ENCODE peak calls at places on chromosomes 4 and X, in eight cellular contexts. L is pancreas, Z is Peyer's patch, T is upper lobe of right lung, C is mammary epithelial cell, E is aorta, X is tibial artery, Y is adipocyte. U is an unnamed sample.
A peak's percentile ranks its signal among the peaks of the same experiment; 100 is the strongest.

GRCh38 chr4:8606476-8606875 is 13.9 kb downstream of the CPZ start:
- DNase-seq in L (no peak), Z (no peak), T (no peak), C (no peak), E (no peak), X (no peak), Y (no peak), U (no peak)

GRCh38 chrX:70527053-70527452 is 82.4 kb downstream of the DLG3 start:
- DNase-seq in L (no peak), Z (no peak), T (no peak), C (no peak), E (no peak), X (no peak), Y (no peak), U (no peak)

GRCh38 chrX:72107320-72107719 is 24.4 kb downstream of the RTL5 start:
- DNase-seq in L (no peak), Z (no peak), T (no peak), C (peak; percentile 67), E (no peak), X (no peak), Y (peak; percentile 55), U (peak; percentile 47)

GRCh38 chr4:87953776-87954175 is 21.7 kb upstream of the SPP1 start:
- DNase-seq in L (no peak), Z (no peak), T (no peak), C (no peak), E (no peak), X (no peak), Y (no peak), U (no peak)

GRCh38 chrX:132022115-132022862 is 813 bp upstream of the STK26 start:
- DNase-seq in L (no peak), Z (no peak), T (no peak), C (peak; percentile 26), E (no peak), X (no peak), Y (peak; percentile 25), U (no peak)

GRCh38 chr4:105620640-105621323 is 68.4 kb downstream of the ARHGEF38 start:
- DNase-seq in L (no peak), Z (no peak), T (no peak), C (peak; percentile 86), E (peak; percentile 46), X (no peak), Y (peak; percentile 7), U (no peak)

GRCh38 chr4:26052663-26053534 is 138.9 kb downstream of the SMIM20 start:
- DNase-seq in L (no peak), Z (no peak), T (no peak), C (no peak), E (no peak), X (peak; percentile 46), Y (no peak), U (no peak)

GRCh38 chr4:132071815-132072214 is 1077.3 kb upstream of the PCDH10 start:
- DNase-seq in L (no peak), Z (no peak), T (no peak), C (peak; percentile 36), E (no peak), X (no peak), Y (peak; percentile 22), U (no peak)

GRCh38 chrX:66633541-66633940 is 5.3 kb downstream of the EDA2R start:
- DNase-seq in L (no peak), Z (no peak), T (no peak), C (peak; percentile 60), E (no peak), X (no peak), Y (peak; percentile 64), U (no peak)

GRCh38 chr4:26873391-26874026 is 12.9 kb downstream of the STIM2 start:
- DNase-seq in L (no peak), Z (no peak), T (no peak), C (no peak), E (no peak), X (no peak), Y (no peak), U (no peak)

GRCh38 chrX:119757979-119758681 is at the start of gene SOWAHD:
- DNase-seq in L (peak; percentile 10), Z (peak; percentile 85), T (peak; percentile 74), C (peak; percentile 39), E (peak; percentile 69), X (peak; percentile 47), Y (peak; percentile 66), U (no peak)

GRCh38 chr4:142040043-142040442 is 403.7 kb downstream of the IL15 start:
- DNase-seq in L (no peak), Z (no peak), T (no peak), C (no peak), E (no peak), X (no peak), Y (no peak), U (no peak)

GRCh38 chrX:9171841-9172240 is 137.9 kb upstream of the FAM9B start:
- DNase-seq in L (no peak), Z (no peak), T (no peak), C (no peak), E (no peak), X (no peak), Y (no peak), U (no peak)

GRCh38 chrX:670596-670995 is 40.0 kb downstream of the SHOX start:
- DNase-seq in L (no peak), Z (no peak), T (no peak), C (no peak), E (no peak), X (no peak), Y (no peak), U (no peak)

GRCh38 chr4:92969650-92970370 is 666.0 kb downstream of the GRID2 start:
- DNase-seq in L (no peak), Z (no peak), T (no peak), C (peak; percentile 80), E (no peak), X (no peak), Y (peak; percentile 94), U (no peak)

GRCh38 chrX:21975827-21976226 is 35.3 kb downstream of the SMS start:
- DNase-seq in L (no peak), Z (no peak), T (no peak), C (peak; percentile 19), E (no peak), X (no peak), Y (peak; percentile 60), U (no peak)

GRCh38 chrX:139382529-139382928 is 148.0 kb upstream of the F9 start:
- DNase-seq in L (no peak), Z (no peak), T (no peak), C (no peak), E (no peak), X (no peak), Y (no peak), U (no peak)

GRCh38 chr4:41203841-41204240 is 10.5 kb downstream of the APBB2 start:
- DNase-seq in L (no peak), Z (no peak), T (no peak), C (no peak), E (no peak), X (no peak), Y (no peak), U (no peak)
- H3K4me1 ChIP-seq in L (no peaks in the 10 kb centered on the region), Z (no peaks in the 10 kb centered on the region), T (peaks cover 54% of the 10 kb centered on the region), C (peaks cover 30% of the 10 kb centered on the region), E (peaks cover 16% of the 10 kb centered on the region), X (peaks cover 35% of the 10 kb centered on the region), Y (peaks cover 75% of the 10 kb centered on the region), U (no peaks in the 10 kb centered on the region)

DNA sequence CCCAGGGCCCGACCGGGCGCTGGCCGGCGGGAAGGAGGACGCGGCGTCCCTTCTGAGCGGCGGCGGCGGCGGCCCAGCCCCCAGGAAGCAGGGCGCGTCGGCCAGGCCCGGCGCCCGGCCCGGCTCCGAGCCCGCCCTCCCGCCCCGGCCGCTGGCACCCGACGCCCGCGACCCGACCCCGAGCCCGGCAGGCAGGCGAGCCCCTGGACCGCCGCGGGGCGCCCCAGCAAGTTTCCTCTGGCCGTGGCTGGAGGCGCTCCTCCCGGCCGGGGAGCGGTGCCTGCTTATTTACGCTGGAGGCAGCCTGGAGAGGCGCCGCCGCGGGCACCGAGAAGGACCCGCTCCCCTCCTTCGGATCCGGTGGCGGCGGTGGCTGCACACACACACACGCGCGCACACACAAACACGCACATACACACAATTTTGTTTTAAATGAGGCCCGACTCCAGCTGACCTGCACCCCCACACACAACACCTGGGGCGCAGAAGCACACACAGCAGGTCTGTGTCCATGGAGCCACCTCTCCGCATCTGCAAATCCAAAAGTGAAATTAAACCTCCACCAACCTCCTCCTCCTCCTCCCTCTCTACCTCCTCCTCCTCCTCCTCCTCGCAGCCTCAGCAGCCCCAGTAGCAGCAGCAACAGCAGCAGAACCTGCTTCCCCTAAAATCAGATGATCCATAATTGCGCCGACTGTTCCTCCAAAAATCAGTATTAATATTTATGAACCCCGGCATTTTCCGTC is 662 bp downstream of the IRF2 start:
- DNase-seq in L (peak; percentile 37), Z (peak; percentile 75), T (peak; percentile 79), C (peak; percentile 54), E (peak; percentile 59), X (no peak), Y (peak; percentile 59), U (no peak)
- H3K4me1 ChIP-seq in L (peaks cover 27% of the 10 kb centered on the region), Z (no peaks in the 10 kb centered on the region), T (peaks cover 62% of the 10 kb centered on the region), C (peaks cover 13% of the 10 kb centered on the region), E (no peaks in the 10 kb centered on the region), X (peaks cover 26% of the 10 kb centered on the region), Y (peaks cover 40% of the 10 kb centered on the region), U (peaks cover 14% of the 10 kb centered on the region)

DNA sequence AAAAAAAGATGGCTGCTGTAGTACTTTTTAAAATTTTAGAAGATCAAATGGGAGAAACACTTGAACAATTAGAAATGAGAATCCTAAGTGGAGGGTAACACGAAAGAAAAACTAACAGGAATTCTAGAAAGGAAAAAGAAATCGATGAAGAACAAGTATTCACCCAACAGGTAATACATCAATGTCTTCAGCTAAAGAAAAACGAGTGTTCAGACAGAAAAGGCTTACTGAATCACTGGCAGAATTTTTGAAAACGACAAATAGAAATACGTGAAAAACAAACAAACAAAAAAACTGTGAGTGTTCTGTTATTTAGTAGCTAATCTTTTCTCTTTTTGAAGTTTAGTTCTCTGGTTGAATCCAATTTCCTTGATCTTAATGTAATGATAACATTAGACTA is 1.8 kb downstream of the MAD2L1 start:
- DNase-seq in L (no peak), Z (no peak), T (no peak), C (no peak), E (no peak), X (no peak), Y (no peak), U (no peak)
- H3K4me1 ChIP-seq in L (peaks cover 9% of the 10 kb centered on the region), Z (no peaks in the 10 kb centered on the region), T (peaks cover 15% of the 10 kb centered on the region), C (peaks cover 22% of the 10 kb centered on the region), E (no peaks in the 10 kb centered on the region), X (peaks cover 13% of the 10 kb centered on the region), Y (peaks cover 17% of the 10 kb centered on the region), U (no peaks in the 10 kb centered on the region)

DNA sequence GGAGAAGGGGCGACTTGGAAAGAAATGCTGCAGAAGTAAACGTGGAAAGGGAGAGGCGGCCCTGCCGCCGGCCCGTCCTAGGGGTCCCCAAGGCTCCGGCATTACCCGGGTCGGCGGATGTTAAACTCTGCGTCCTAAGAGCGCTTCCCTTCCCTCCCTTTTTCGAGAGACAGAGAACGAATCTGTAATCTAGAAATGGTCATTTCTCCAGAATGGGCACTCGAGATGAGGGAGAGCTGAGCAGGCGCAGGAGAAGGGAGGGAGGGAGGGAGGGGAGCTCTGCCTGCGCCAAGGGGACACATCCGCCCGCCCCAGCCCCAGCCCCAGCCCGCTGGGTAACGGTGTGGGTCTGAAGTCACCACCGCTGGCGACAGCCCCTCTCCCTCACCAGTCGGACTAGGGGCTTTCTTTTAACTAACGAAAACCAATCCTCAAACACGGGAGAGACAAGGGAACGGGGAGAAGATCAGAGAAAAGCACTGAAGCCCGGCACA is 1.7 kb downstream of the HCFC1 start:
- DNase-seq in L (no peak), Z (no peak), T (no peak), C (peak; percentile 20), E (peak; percentile 67), X (no peak), Y (peak; percentile 52), U (no peak)
- H3K4me1 ChIP-seq in L (no peaks in the 10 kb centered on the region), Z (no peaks in the 10 kb centered on the region), T (peaks cover 47% of the 10 kb centered on the region), C (peaks cover 22% of the 10 kb centered on the region), E (peaks cover 4% of the 10 kb centered on the region), X (peaks cover 44% of the 10 kb centered on the region), Y (peaks cover 50% of the 10 kb centered on the region), U (no peaks in the 10 kb centered on the region)